ENCODE peak calls at places on chromosome 12, in five cellular contexts. One of them, this sample, is unnamed.

GRCh38 chr12:29333178-29333577 is 47.8 kb downstream of the ERGIC2 start:
- DNase-seq in astrocyte: no peak
- DNase-seq in RWPE1: no peak
- DNase-seq in astrocyte of the spinal cord: no peak
- DNase-seq in mucosa of descending colon: no peak
- DNase-seq in this sample: no peak

GRCh38 chr12:106774808-106775524 is 484 bp downstream of the RIC8B start:
- DNase-seq in astrocyte: no peak
- DNase-seq in RWPE1: no peak
- DNase-seq in astrocyte of the spinal cord: no peak
- DNase-seq in mucosa of descending colon: no peak
- DNase-seq in this sample: peak

GRCh38 chr12:4293299-4293941 is 19.9 kb downstream of the CCND2 start:
- DNase-seq in astrocyte: no peak
- DNase-seq in RWPE1: no peak
- DNase-seq in astrocyte of the spinal cord: no peak
- DNase-seq in mucosa of descending colon: no peak
- DNase-seq in this sample: no peak

GRCh38 chr12:3291939-3292338 is 199.1 kb upstream of the PRMT8 start:
- DNase-seq in astrocyte: no peak
- DNase-seq in RWPE1: no peak
- DNase-seq in astrocyte of the spinal cord: no peak
- DNase-seq in mucosa of descending colon: no peak
- DNase-seq in this sample: no peak

GRCh38 chr12:120159509-120160237 is 34.8 kb downstream of the GCN1 start:
- DNase-seq in astrocyte: no peak
- DNase-seq in RWPE1: no peak
- DNase-seq in astrocyte of the spinal cord: no peak
- DNase-seq in mucosa of descending colon: no peak
- DNase-seq in this sample: no peak

GRCh38 chr12:101829639-101830390 is 944 bp downstream of the GNPTAB start:
- DNase-seq in astrocyte: no peak
- DNase-seq in RWPE1: no peak
- DNase-seq in astrocyte of the spinal cord: peak
- DNase-seq in mucosa of descending colon: no peak
- DNase-seq in this sample: no peak

GRCh38 chr12:116320839-116321238 is 43.3 kb upstream of the MED13L start:
- DNase-seq in astrocyte: peak
- DNase-seq in RWPE1: no peak
- DNase-seq in astrocyte of the spinal cord: peak
- DNase-seq in mucosa of descending colon: no peak
- DNase-seq in this sample: no peak

GRCh38 chr12:57875753-57876547 is 29.4 kb upstream of the CTDSP2 start:
- DNase-seq in astrocyte: no peak
- DNase-seq in RWPE1: no peak
- DNase-seq in astrocyte of the spinal cord: no peak
- DNase-seq in mucosa of descending colon: no peak
- DNase-seq in this sample: no peak

GRCh38 chr12:129381717-129382116 is 522.1 kb downstream of the TMEM132D start:
- DNase-seq in astrocyte: no peak
- DNase-seq in RWPE1: no peak
- DNase-seq in astrocyte of the spinal cord: no peak
- DNase-seq in mucosa of descending colon: no peak
- DNase-seq in this sample: no peak

GRCh38 chr12:94150483-94151225 is 2.3 kb downstream of the PLXNC1 start:
- DNase-seq in astrocyte: no peak
- DNase-seq in RWPE1: no peak
- DNase-seq in astrocyte of the spinal cord: no peak
- DNase-seq in mucosa of descending colon: peak
- DNase-seq in this sample: peak

GRCh38 chr12:51160814-51161459 is 12.0 kb downstream of the TFCP2 start:
- DNase-seq in astrocyte: no peak
- DNase-seq in RWPE1: no peak
- DNase-seq in astrocyte of the spinal cord: no peak
- DNase-seq in mucosa of descending colon: no peak
- DNase-seq in this sample: no peak

GRCh38 chr12:126998747-126999285 is 1268.2 kb upstream of the TMEM132C start:
- DNase-seq in astrocyte: peak
- DNase-seq in RWPE1: no peak
- DNase-seq in astrocyte of the spinal cord: peak
- DNase-seq in mucosa of descending colon: no peak
- DNase-seq in this sample: no peak

GRCh38 chr12:11545438-11546330 is 103.8 kb upstream of the ETV6 start:
- DNase-seq in astrocyte: no peak
- DNase-seq in RWPE1: no peak
- DNase-seq in astrocyte of the spinal cord: no peak
- DNase-seq in mucosa of descending colon: no peak
- DNase-seq in this sample: peak

GRCh38 chr12:98939350-98939749 is 294.3 kb downstream of the APAF1 start:
- DNase-seq in astrocyte: peak
- DNase-seq in RWPE1: no peak
- DNase-seq in astrocyte of the spinal cord: peak
- DNase-seq in mucosa of descending colon: no peak
- DNase-seq in this sample: no peak

GRCh38 chr12:131852551-131853299 is 24.5 kb downstream of the MMP17 start:
- DNase-seq in astrocyte: no peak
- DNase-seq in RWPE1: no peak
- DNase-seq in astrocyte of the spinal cord: no peak
- DNase-seq in mucosa of descending colon: peak
- DNase-seq in this sample: no peak

GRCh38 chr12:121580959-121581680 is at the start of gene KDM2B:
- DNase-seq in astrocyte: peak
- DNase-seq in RWPE1: no peak
- DNase-seq in astrocyte of the spinal cord: peak
- DNase-seq in mucosa of descending colon: no peak
- DNase-seq in this sample: no peak

GRCh38 chr12:105554223-105554678 is 223.8 kb downstream of the C12orf75 start:
- DNase-seq in astrocyte: peak
- DNase-seq in RWPE1: no peak
- DNase-seq in astrocyte of the spinal cord: no peak
- DNase-seq in mucosa of descending colon: no peak
- DNase-seq in this sample: no peak

GRCh38 chr12:123712780-123713319 is 697 bp downstream of the ATP6V0A2 start:
- DNase-seq in astrocyte: no peak
- DNase-seq in RWPE1: no peak
- DNase-seq in astrocyte of the spinal cord: peak
- DNase-seq in mucosa of descending colon: no peak
- DNase-seq in this sample: no peak

GRCh38 chr12:98503593-98504367 is 11.6 kb upstream of the TMPO start:
- DNase-seq in astrocyte: peak
- DNase-seq in RWPE1: peak
- DNase-seq in astrocyte of the spinal cord: peak
- DNase-seq in mucosa of descending colon: peak
- DNase-seq in this sample: peak

GRCh38 chr12:25995906-25996305 is 37.4 kb downstream of the RASSF8 start:
- DNase-seq in astrocyte: peak
- DNase-seq in RWPE1: no peak
- DNase-seq in astrocyte of the spinal cord: peak
- DNase-seq in mucosa of descending colon: no peak
- DNase-seq in this sample: no peak

GRCh38 chr12:67426067-67426466 is 156.9 kb downstream of the CAND1 start:
- DNase-seq in astrocyte: peak
- DNase-seq in RWPE1: no peak
- DNase-seq in astrocyte of the spinal cord: peak
- DNase-seq in mucosa of descending colon: no peak
- DNase-seq in this sample: no peak

GRCh38 chr12:69685810-69686209 is 13.3 kb downstream of the BEST3 start:
- DNase-seq in astrocyte: peak
- DNase-seq in RWPE1: peak
- DNase-seq in astrocyte of the spinal cord: peak
- DNase-seq in mucosa of descending colon: no peak
- DNase-seq in this sample: no peak

GRCh38 chr12:25839470-25839869 is 119.0 kb upstream of the RASSF8 start:
- DNase-seq in astrocyte: peak
- DNase-seq in RWPE1: peak
- DNase-seq in astrocyte of the spinal cord: peak
- DNase-seq in mucosa of descending colon: no peak
- DNase-seq in this sample: no peak

GRCh38 chr12:118124333-118124874 is 11.5 kb upstream of the PEBP1 start:
- DNase-seq in astrocyte: no peak
- DNase-seq in RWPE1: no peak
- DNase-seq in astrocyte of the spinal cord: no peak
- DNase-seq in mucosa of descending colon: no peak
- DNase-seq in this sample: no peak

GRCh38 chr12:131867891-131868675 is 26.3 kb upstream of the ULK1 start:
- DNase-seq in astrocyte: peak
- DNase-seq in RWPE1: no peak
- DNase-seq in astrocyte of the spinal cord: no peak
- DNase-seq in mucosa of descending colon: no peak
- DNase-seq in this sample: no peak

GRCh38 chr12:53191885-53192530 is 11.3 kb upstream of the CSAD start:
- DNase-seq in astrocyte: no peak
- DNase-seq in RWPE1: no peak
- DNase-seq in astrocyte of the spinal cord: no peak
- DNase-seq in mucosa of descending colon: no peak
- DNase-seq in this sample: no peak

GRCh38 chr12:117158911-117159310 is 31.4 kb downstream of the FBXO21 start:
- DNase-seq in astrocyte: peak
- DNase-seq in RWPE1: no peak
- DNase-seq in astrocyte of the spinal cord: no peak
- DNase-seq in mucosa of descending colon: no peak
- DNase-seq in this sample: no peak

GRCh38 chr12:12267801-12268200 is 957 bp upstream of the LRP6 start:
- DNase-seq in astrocyte: no peak
- DNase-seq in RWPE1: no peak
- DNase-seq in astrocyte of the spinal cord: no peak
- DNase-seq in mucosa of descending colon: no peak
- DNase-seq in this sample: peak

GRCh38 chr12:11347810-11348209 is 37.6 kb upstream of the PRB4 start:
- DNase-seq in astrocyte: no peak
- DNase-seq in RWPE1: no peak
- DNase-seq in astrocyte of the spinal cord: no peak
- DNase-seq in mucosa of descending colon: no peak
- DNase-seq in this sample: no peak

GRCh38 chr12:73225371-73225937 is 953.3 kb downstream of the TRHDE start:
- DNase-seq in astrocyte: no peak
- DNase-seq in RWPE1: no peak
- DNase-seq in astrocyte of the spinal cord: no peak
- DNase-seq in mucosa of descending colon: no peak
- DNase-seq in this sample: no peak

GRCh38 chr12:49019435-49020317 is 1.1 kb upstream of the PRKAG1 start:
- DNase-seq in astrocyte: no peak
- DNase-seq in RWPE1: peak
- DNase-seq in astrocyte of the spinal cord: peak
- DNase-seq in mucosa of descending colon: no peak
- DNase-seq in this sample: peak

GRCh38 chr12:50043308-50043707 is 14.1 kb upstream of the ASIC1 start:
- DNase-seq in astrocyte: no peak
- DNase-seq in RWPE1: no peak
- DNase-seq in astrocyte of the spinal cord: no peak
- DNase-seq in mucosa of descending colon: no peak
- DNase-seq in this sample: no peak

GRCh38 chr12:67482751-67483661 is 165.5 kb upstream of the DYRK2 start:
- DNase-seq in astrocyte: peak
- DNase-seq in RWPE1: no peak
- DNase-seq in astrocyte of the spinal cord: peak
- DNase-seq in mucosa of descending colon: peak
- DNase-seq in this sample: no peak

GRCh38 chr12:52517005-52517835 is 3.0 kb downstream of the KRT5 start:
- DNase-seq in astrocyte: no peak
- DNase-seq in RWPE1: no peak
- DNase-seq in astrocyte of the spinal cord: no peak
- DNase-seq in mucosa of descending colon: no peak
- DNase-seq in this sample: no peak

GRCh38 chr12:49198431-49199155 is 9.7 kb upstream of the TUBA1A start:
- DNase-seq in astrocyte: peak
- DNase-seq in RWPE1: peak
- DNase-seq in astrocyte of the spinal cord: peak
- DNase-seq in mucosa of descending colon: no peak
- DNase-seq in this sample: no peak

GRCh38 chr12:6367969-6368892 is 7.1 kb downstream of the SCNN1A start:
- DNase-seq in astrocyte: no peak
- DNase-seq in RWPE1: no peak
- DNase-seq in astrocyte of the spinal cord: no peak
- DNase-seq in mucosa of descending colon: no peak
- DNase-seq in this sample: no peak

GRCh38 chr12:6368906-6369525 is 6.3 kb downstream of the SCNN1A start:
- DNase-seq in astrocyte: no peak
- DNase-seq in RWPE1: no peak
- DNase-seq in astrocyte of the spinal cord: no peak
- DNase-seq in mucosa of descending colon: peak
- DNase-seq in this sample: no peak

GRCh38 chr12:6370576-6370935 is 4.8 kb downstream of the SCNN1A start:
- DNase-seq in astrocyte: no peak
- DNase-seq in RWPE1: no peak
- DNase-seq in astrocyte of the spinal cord: no peak
- DNase-seq in mucosa of descending colon: no peak
- DNase-seq in this sample: no peak

GRCh38 chr12:6369916-6370575 is 5.3 kb downstream of the SCNN1A start:
- DNase-seq in astrocyte: no peak
- DNase-seq in RWPE1: no peak
- DNase-seq in astrocyte of the spinal cord: no peak
- DNase-seq in mucosa of descending colon: no peak
- DNase-seq in this sample: no peak

GRCh38 chr12:6367065-6367968 is 8.0 kb downstream of the SCNN1A start:
- DNase-seq in astrocyte: no peak
- DNase-seq in RWPE1: no peak
- DNase-seq in astrocyte of the spinal cord: no peak
- DNase-seq in mucosa of descending colon: no peak
- DNase-seq in this sample: peak
- TF ChIP-seq CTCF in astrocyte: peak
- TF ChIP-seq CTCF in RWPE1: no peak
- TF ChIP-seq CTCF in astrocyte of the spinal cord: peak
- TF ChIP-seq CTCF in mucosa of descending colon: no peak
- TF ChIP-seq CTCF in this sample: peak

GRCh38 chr12:27840229-27840999 is 60.4 kb upstream of the MANSC4 start:
- DNase-seq in astrocyte: no peak
- DNase-seq in RWPE1: no peak
- DNase-seq in astrocyte of the spinal cord: no peak
- DNase-seq in mucosa of descending colon: no peak
- DNase-seq in this sample: no peak
- TF ChIP-seq CTCF in astrocyte: peak
- TF ChIP-seq CTCF in RWPE1: peak
- TF ChIP-seq CTCF in astrocyte of the spinal cord: peak
- TF ChIP-seq CTCF in mucosa of descending colon: no peak
- TF ChIP-seq CTCF in this sample: no peak

GRCh38 chr12:112111931-112112330 is 3.3 kb upstream of the NAA25 start:
- DNase-seq in astrocyte: no peak
- DNase-seq in RWPE1: no peak
- DNase-seq in astrocyte of the spinal cord: no peak
- DNase-seq in mucosa of descending colon: no peak
- DNase-seq in this sample: no peak
- TF ChIP-seq CTCF in astrocyte: no peak
- TF ChIP-seq CTCF in RWPE1: no peak
- TF ChIP-seq CTCF in astrocyte of the spinal cord: no peak
- TF ChIP-seq CTCF in mucosa of descending colon: no peak
- TF ChIP-seq CTCF in this sample: no peak

DNA sequence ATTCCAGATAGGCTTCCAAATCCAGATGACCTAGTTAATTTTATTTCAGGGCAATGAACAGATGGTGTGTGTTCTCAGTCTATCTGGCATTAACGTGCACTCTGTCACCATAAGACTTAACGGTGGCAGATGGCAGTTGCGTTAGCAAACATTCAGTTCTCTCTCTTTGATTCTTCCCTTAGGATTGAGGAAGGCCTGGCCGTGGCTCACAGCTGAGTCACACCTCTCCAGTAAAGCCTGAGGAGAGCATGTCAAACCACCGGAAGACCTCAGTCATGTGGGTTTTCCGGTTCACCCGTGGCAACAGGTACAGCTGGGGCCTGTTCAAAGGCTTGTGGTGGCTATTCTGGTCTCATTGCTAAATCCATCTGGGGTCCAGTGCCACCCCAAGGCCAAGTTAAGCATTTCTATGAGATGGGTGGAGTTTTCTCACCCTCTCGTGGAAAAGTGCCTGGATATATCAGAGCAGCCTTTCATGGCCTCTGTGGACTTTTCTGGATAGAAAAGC is 545.1 kb upstream of the ATP2B1 start:
- DNase-seq in astrocyte: peak
- DNase-seq in RWPE1: peak
- DNase-seq in astrocyte of the spinal cord: peak
- DNase-seq in mucosa of descending colon: peak
- DNase-seq in this sample: peak
- TF ChIP-seq CTCF in astrocyte: peak
- TF ChIP-seq CTCF in RWPE1: peak
- TF ChIP-seq CTCF in astrocyte of the spinal cord: peak
- TF ChIP-seq CTCF in mucosa of descending colon: no peak
- TF ChIP-seq CTCF in this sample: peak